ENCODE peak calls at places on chromosomes 3 and 15, in eight cellular contexts. C is mesothelial cell of epicardium; H is tibial nerve; P is stimulated activated naive B cell treated with anti-CD40 and anti-IgM and Interleukin-4, amounts not matched to agents 10 μg/mL and 1 μg/mL and 100 μg/mL, for 72 hours; T is head of caudate nucleus; O is lower lobe of right lung; N is SW 1271; R is ELR. F is an unnamed sample.

GRCh38 chr15:66800584-66801235 is 98.7 kb downstream of the SMAD6 start:
- DNase-seq in P (no peak), R (no peak), H (no peak), T (no peak), C (no peak), O (no peak), N (no peak), F (peak)

GRCh38 chr15:70247281-70247680 is 149.6 kb upstream of the TLE3 start:
- DNase-seq in T (no peak), O (no peak), C (no peak), N (no peak), P (no peak), H (no peak), R (no peak), F (no peak)

GRCh38 chr3:30549600-30549999 is 56.8 kb upstream of the TGFBR2 start:
- DNase-seq in R (no peak), C (no peak), P (no peak), N (no peak), H (no peak), O (no peak), T (no peak), F (no peak)

GRCh38 chr3:46935168-46935858 is 41.2 kb downstream of the CCDC12 start:
- DNase-seq in H (peak), C (peak), O (peak), T (peak), R (peak), N (peak), P (no peak), F (peak)

GRCh38 chr3:174023445-174023844 is 625.9 kb downstream of the NLGN1 start:
- DNase-seq in R (no peak), P (no peak), O (no peak), H (no peak), C (no peak), N (no peak), T (no peak), F (no peak)

GRCh38 chr3:177228601-177229190 is 31.4 kb upstream of the TBL1XR1 start:
- DNase-seq in N (no peak), R (no peak), O (no peak), C (no peak), H (no peak), T (no peak), P (no peak), F (no peak)

GRCh38 chr3:127483902-127484591 is 106.5 kb downstream of the TPRA1 start:
- DNase-seq in C (peak), P (peak), O (no peak), R (no peak), T (no peak), N (no peak), H (no peak), F (peak)

GRCh38 chr3:21750831-21751391 is at the start of gene ZNF385D:
- DNase-seq in O (peak), T (peak), R (peak), C (peak), N (no peak), H (peak), P (no peak), F (peak)

GRCh38 chr3:47854720-47855455 is 52.0 kb downstream of the DHX30 start:
- DNase-seq in N (no peak), C (no peak), O (no peak), H (no peak), P (no peak), R (no peak), T (no peak), F (no peak)

GRCh38 chr3:9178697-9179096 is 70.7 kb downstream of the SRGAP3 start:
- DNase-seq in H (no peak), P (no peak), T (no peak), O (no peak), R (no peak), C (no peak), N (no peak), F (no peak)

GRCh38 chr3:101879623-101880284 is 30.4 kb downstream of the NFKBIZ start:
- DNase-seq in P (no peak), R (no peak), H (no peak), N (no peak), O (no peak), C (no peak), T (no peak), F (no peak)

GRCh38 chr3:172647823-172648222 is 63.0 kb downstream of the NCEH1 start:
- DNase-seq in N (no peak), O (no peak), P (no peak), C (no peak), H (no peak), T (no peak), R (no peak), F (no peak)

GRCh38 chr3:30457081-30457480 is 149.3 kb upstream of the TGFBR2 start:
- DNase-seq in R (no peak), C (no peak), O (no peak), T (no peak), H (no peak), P (no peak), N (no peak), F (no peak)

GRCh38 chr15:79283252-79284048 is 928 bp downstream of the ANKRD34C start:
- DNase-seq in N (no peak), C (peak), T (peak), P (no peak), O (no peak), H (no peak), R (peak), F (peak)

F was measured in amniotic epithelial cell.